ENCODE peak calls at places on chromosomes 16 and 17, in nine cellular contexts. A, I, Z, M, B, Y, P, J and L are unnamed samples.

GRCh38 chr16:89636663-89637062 is 20.8 kb downstream of the CHMP1A start:
- DNase-seq in A (no peak), B (no peak), Z (no peak), M (no peak), P (no peak), J (no peak), I (no peak), Y (no peak), L (no peak)

GRCh38 chr17:77498056-77498785 is 357.5 kb downstream of the SEC14L1 start:
- DNase-seq in J (no peak), P (no peak), B (no peak), Z (peak), Y (no peak), M (no peak), I (no peak), A (no peak), L (no peak)

GRCh38 chr16:19108409-19109287 is 5.1 kb upstream of the ITPRIPL2 start:
- DNase-seq in Z (no peak), I (no peak), B (no peak), P (peak), M (no peak), Y (no peak), J (no peak), A (no peak), L (no peak)

GRCh38 chr16:74601131-74601871 is 5.6 kb downstream of the GLG1 start:
- DNase-seq in B (no peak), Y (no peak), P (peak), A (no peak), M (no peak), Z (peak), J (no peak), I (no peak), L (no peak)

GRCh38 chr17:45341389-45342158 is 24.8 kb upstream of the MAP3K14 start:
- DNase-seq in J (peak), Y (peak), Z (no peak), B (peak), M (peak), P (peak), I (peak), A (no peak), L (no peak)

GRCh38 chr16:3066440-3066748 is 954 bp downstream of the IL32 start:
- DNase-seq in B (no peak), Y (no peak), Z (no peak), I (no peak), J (no peak), A (no peak), P (no peak), M (no peak), L (no peak)

GRCh38 chr17:29076087-29076486 is 33.1 kb downstream of the PIPOX start:
- DNase-seq in I (no peak), A (no peak), P (no peak), J (no peak), Z (no peak), B (no peak), Y (no peak), M (no peak), L (no peak)

GRCh38 chr16:85902366-85903155 is 3.6 kb downstream of the IRF8 start:
- DNase-seq in J (no peak), P (no peak), A (peak), I (no peak), B (no peak), M (peak), Y (no peak), Z (peak), L (peak)

GRCh38 chr16:88725609-88726407 is 19.5 kb downstream of the CTU2 start:
- DNase-seq in I (no peak), P (no peak), J (no peak), M (no peak), A (no peak), B (no peak), Z (no peak), Y (no peak), L (no peak)

GRCh38 chr17:72970794-72971512 is 121.5 kb downstream of the SLC39A11 start:
- DNase-seq in I (no peak), M (no peak), P (no peak), J (no peak), A (peak), B (peak), Y (no peak), Z (no peak), L (no peak)

GRCh38 chr17:55264640-55265298 is at the start of gene HLF:
- DNase-seq in M (peak), P (peak), A (peak), Z (no peak), J (peak), B (peak), I (peak), Y (peak), L (peak)

GRCh38 chr17:51097708-51098446 is 22.8 kb downstream of the SPAG9 start:
- DNase-seq in P (no peak), Z (no peak), A (peak), M (no peak), B (no peak), J (peak), Y (no peak), I (no peak), L (peak)

GRCh38 chr16:75251280-75252048 is at the start of gene BCAR1:
- DNase-seq in Y (no peak), M (peak), J (peak), I (peak), P (peak), B (peak), Z (no peak), A (peak), L (no peak)

GRCh38 chr17:30526401-30526800 is 49.2 kb downstream of the GOSR1 start:
- DNase-seq in A (no peak), J (no peak), P (no peak), B (no peak), M (no peak), Z (no peak), I (no peak), Y (no peak), L (no peak)

GRCh38 chr16:54546481-54546880 is 259.9 kb upstream of the IRX3 start:
- DNase-seq in J (no peak), Z (no peak), B (no peak), I (no peak), A (no peak), M (peak), Y (no peak), P (no peak), L (no peak)

GRCh38 chr17:43074869-43075268 is 49.8 kb downstream of the RND2 start:
- DNase-seq in A (no peak), M (no peak), I (no peak), J (no peak), Y (no peak), Z (no peak), P (no peak), B (no peak), L (no peak)

GRCh38 chr17:48577330-48577945 is 712 bp downstream of the HOXB4 start:
- DNase-seq in P (peak), A (peak), B (no peak), Y (no peak), M (no peak), Z (no peak), I (no peak), J (no peak), L (no peak)

GRCh38 chr17:2694381-2695242 is 17.0 kb downstream of the CLUH start:
- DNase-seq in Z (no peak), B (no peak), A (no peak), Y (no peak), M (no peak), I (no peak), P (no peak), J (no peak), L (no peak)

GRCh38 chr17:49845210-49845782 is 2.6 kb downstream of the TAC4 start:
- DNase-seq in Z (no peak), A (no peak), P (no peak), Y (no peak), B (no peak), M (no peak), I (no peak), J (no peak), L (no peak)

GRCh38 chr16:55439101-55439690 is 39.8 kb upstream of the MMP2 start:
- DNase-seq in A (no peak), P (no peak), Y (no peak), B (no peak), Z (no peak), I (no peak), M (no peak), J (no peak), L (no peak)

GRCh38 chr16:87895641-87896141 is 26.4 kb upstream of the SLC7A5 start:
- DNase-seq in I (no peak), B (peak), J (no peak), Z (peak), Y (no peak), P (no peak), A (peak), M (no peak), L (no peak)

GRCh38 chr16:58366247-58367031 is 25.8 kb upstream of the GINS3 start:
- DNase-seq in J (no peak), M (no peak), Z (no peak), Y (no peak), A (no peak), P (peak), I (peak), B (peak), L (no peak)

GRCh38 chr17:79342376-79342775 is 267.8 kb downstream of the ENGASE start:
- DNase-seq in P (no peak), Z (no peak), A (no peak), M (no peak), J (no peak), I (no peak), Y (no peak), B (no peak), L (no peak)
- H3K4me2 ChIP-seq in P (no peak), Z (no peak), A (peak), M (no peak), J (no peak), I (no peak), Y (no peak), B (no peak), L (no peak)

DNA sequence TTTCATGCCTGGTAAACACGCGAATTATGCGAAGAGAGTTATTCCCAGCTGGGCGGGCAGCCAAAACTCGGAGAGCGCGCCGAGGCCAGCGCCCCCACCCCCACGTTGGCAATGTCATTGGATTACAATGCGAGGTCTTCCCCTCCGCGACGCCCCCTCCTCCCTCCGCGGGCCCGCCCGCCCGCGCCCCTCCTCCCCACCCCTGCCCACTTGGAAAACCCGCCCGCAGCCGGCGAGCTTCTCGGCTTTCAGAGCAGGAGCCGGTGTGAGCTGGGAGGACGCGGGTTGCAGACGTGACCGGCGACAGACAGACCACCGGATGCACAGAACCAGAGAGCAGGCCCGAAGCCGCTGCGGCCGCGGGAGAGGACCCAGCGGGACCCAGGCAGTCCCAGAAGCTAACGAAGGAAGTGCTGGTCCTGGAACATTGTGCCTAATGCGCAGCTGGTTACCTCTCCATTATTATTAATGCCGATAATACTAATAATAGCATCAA is 4.0 kb downstream of the NOG start:
- DNase-seq in Z (no peak), B (peak), Y (no peak), M (peak), J (peak), P (peak), I (no peak), A (no peak), L (no peak)
- H3K4me2 ChIP-seq in Z (no peak), B (peak), Y (no peak), M (peak), J (peak), P (peak), I (peak), A (no peak), L (peak)

GRCh38 chr16:12191102-12191501 is 214.6 kb downstream of the SNX29 start:
- DNase-seq in A (no peak), M (no peak), Y (no peak), P (no peak), J (no peak), Z (no peak), B (no peak), I (no peak), L (no peak)

GRCh38 chr16:12186774-12187335 is 210.3 kb downstream of the SNX29 start:
- DNase-seq in B (no peak), A (no peak), Z (no peak), J (no peak), Y (no peak), I (no peak), P (peak), M (no peak), L (no peak)

GRCh38 chr16:12185563-12185962 is 209.0 kb downstream of the SNX29 start:
- DNase-seq in Y (no peak), J (no peak), A (no peak), M (no peak), I (no peak), Z (no peak), P (no peak), B (no peak), L (no peak)

GRCh38 chr16:12187939-12188673 is 211.6 kb downstream of the SNX29 start:
- DNase-seq in P (no peak), B (peak), I (no peak), J (no peak), A (no peak), Y (no peak), Z (no peak), M (no peak), L (no peak)

DNA sequence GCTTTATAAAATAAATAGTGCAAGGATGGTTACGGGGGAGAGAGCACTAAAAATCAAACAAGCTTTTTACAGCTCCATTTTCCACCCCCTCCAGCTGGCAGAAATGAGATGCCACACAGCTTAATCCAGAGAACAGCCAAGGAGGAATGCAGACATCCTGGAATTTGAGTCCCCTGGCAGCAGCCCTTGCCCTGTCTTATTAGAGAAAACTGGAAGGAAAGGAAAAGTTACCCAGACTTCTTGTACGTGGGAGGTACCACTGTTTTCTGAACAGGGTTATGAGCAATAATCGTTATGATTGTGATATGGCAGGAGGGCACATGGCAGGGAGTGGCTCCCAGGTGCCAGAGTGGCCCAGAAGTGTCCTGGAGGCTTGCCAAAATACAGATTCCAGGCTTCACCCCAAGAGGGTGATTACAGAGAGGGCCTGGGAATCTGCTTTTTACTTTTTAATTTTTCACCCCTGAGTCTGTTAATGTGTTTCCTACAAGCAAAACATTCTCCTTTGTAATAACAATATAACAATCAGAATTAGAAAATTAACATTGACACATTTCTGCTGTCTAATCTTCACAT is 212.2 kb downstream of the SNX29 start:
- DNase-seq in J (no peak), A (no peak), P (no peak), Y (no peak), I (no peak), M (no peak), Z (no peak), B (peak), L (no peak)
- H3K4me2 ChIP-seq in J (no peak), A (no peak), P (no peak), Y (no peak), I (peak), M (no peak), Z (no peak), B (no peak), L (no peak)

GRCh38 chr16:20681821-20682736 is 15.4 kb downstream of the ACSM1 start:
- DNase-seq in Y (no peak), I (no peak), J (no peak), Z (no peak), A (no peak), B (no peak), P (no peak), M (no peak), L (no peak)
- H3K4me2 ChIP-seq in Y (no peak), I (no peak), J (peak), Z (no peak), A (no peak), B (no peak), P (no peak), M (peak), L (no peak)